ENCODE peak calls at places on chromosomes 5 and 9, in eight cellular contexts. N is GM20000; V is GM10248; H is CD4-positive, alpha-beta T cell; G is choroid plexus epithelial cell; I is neural crest cell; C is uterus; Q is foreskin fibroblast. L is an unnamed sample.
A peak's percentile ranks its signal among the peaks of the same experiment; 100 is the strongest.

GRCh38 chr9:130770679-130771442 is 64.2 kb upstream of the ABL1 start:
- DNase-seq in N (peak; percentile 55), V (peak; percentile 50), H (no peak), G (peak; percentile 87), I (no peak), C (no peak), Q (peak; percentile 56), L (no peak)

GRCh38 chr5:142597546-142598337 is 88.1 kb downstream of the FGF1 start:
- DNase-seq in N (no peak), V (no peak), H (no peak), G (peak; percentile 80), I (no peak), C (no peak), Q (peak; percentile 89), L (no peak)

GRCh38 chr5:82234880-82235279 is 43.3 kb downstream of the RPS23 start:
- DNase-seq in N (no peak), V (no peak), H (no peak), G (no peak), I (no peak), C (no peak), Q (no peak), L (no peak)

GRCh38 chr9:72271617-72272478 is 93.2 kb downstream of the ZFAND5 start:
- DNase-seq in N (peak; percentile 59), V (peak; percentile 71), H (peak; percentile 40), G (peak; percentile 77), I (peak; percentile 61), C (peak; percentile 21), Q (peak; percentile 41), L (peak; percentile 62)

GRCh38 chr5:390571-391491 is 52.1 kb upstream of the EXOC3 start:
- DNase-seq in N (peak; percentile 58), V (peak; percentile 26), H (no peak), G (no peak), I (no peak), C (peak; percentile 6), Q (no peak), L (no peak)

GRCh38 chr9:5388026-5388806 is 48.5 kb upstream of the RLN1 start:
- DNase-seq in N (no peak), V (no peak), H (no peak), G (peak; percentile 75), I (no peak), C (no peak), Q (peak; percentile 14), L (no peak)

GRCh38 chr5:164094321-164094720 is 588.9 kb downstream of the MAT2B start:
- DNase-seq in N (no peak), V (no peak), H (no peak), G (no peak), I (no peak), C (no peak), Q (no peak), L (no peak)

GRCh38 chr5:54091416-54092130 is 218.8 kb downstream of the ARL15 start:
- DNase-seq in N (no peak), V (no peak), H (no peak), G (no peak), I (no peak), C (no peak), Q (no peak), L (no peak)

GRCh38 chr9:131402073-131402472 is 8.2 kb downstream of the PRRC2B start:
- DNase-seq in N (no peak), V (no peak), H (no peak), G (no peak), I (no peak), C (no peak), Q (peak; percentile 67), L (no peak)

GRCh38 chr9:21715408-21715807 is 87.0 kb upstream of the MTAP start:
- DNase-seq in N (no peak), V (no peak), H (no peak), G (peak; percentile 11), I (no peak), C (no peak), Q (no peak), L (no peak)

GRCh38 chr9:95857896-95858295 is 17.6 kb upstream of the ERCC6L2 start:
- DNase-seq in N (peak; percentile 19), V (peak; percentile 24), H (no peak), G (no peak), I (no peak), C (no peak), Q (no peak), L (no peak)

GRCh38 chr5:74255692-74256091 is 384.8 kb downstream of the ENC1 start:
- DNase-seq in N (no peak), V (no peak), H (no peak), G (no peak), I (no peak), C (no peak), Q (no peak), L (no peak)

GRCh38 chr5:31194892-31195291 is 1.4 kb downstream of the CDH6 start:
- DNase-seq in N (no peak), V (no peak), H (no peak), G (no peak), I (no peak), C (no peak), Q (no peak), L (no peak)

DNA sequence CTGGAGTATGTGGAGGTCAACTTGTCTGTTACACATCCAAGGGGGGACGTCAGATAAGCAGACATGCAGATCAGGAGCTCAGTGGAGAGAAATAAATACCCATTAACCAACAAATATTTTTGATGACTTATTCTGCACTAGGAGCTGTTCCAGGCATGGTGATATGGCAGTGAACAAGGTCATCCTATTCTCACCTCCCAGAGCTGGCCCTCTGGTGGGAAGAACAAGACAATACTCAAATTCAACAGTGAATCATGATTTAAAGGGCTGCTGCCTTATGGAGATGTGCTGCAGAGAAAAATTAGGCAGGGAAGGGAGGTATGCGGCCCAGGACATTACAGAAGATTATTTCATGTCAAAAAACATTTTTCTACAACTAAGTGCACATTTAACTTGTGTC is 36.5 kb downstream of the SYK start:
- DNase-seq in N (no peak), V (no peak), H (no peak), G (peak; percentile 1), I (no peak), C (no peak), Q (no peak), L (no peak)
- TF ChIP-seq CTCF in N (no peak), V (peak; percentile 18), H (no peak), G (no peak), I (peak; percentile 33), C (no peak), Q (no peak), L (no peak)

GRCh38 chr5:120473332-120473731 is 9.2 kb downstream of the PRR16 start:
- DNase-seq in N (no peak), V (no peak), H (no peak), G (peak; percentile 17), I (no peak), C (no peak), Q (no peak), L (no peak)
- TF ChIP-seq CTCF in N (no peak), V (no peak), H (no peak), G (peak; percentile 11), I (no peak), C (no peak), Q (no peak), L (no peak)

GRCh38 chr5:106269252-106269843 is 1401.4 kb downstream of the EFNA5 start:
- DNase-seq in N (no peak), V (no peak), H (no peak), G (peak; percentile 77), I (no peak), C (no peak), Q (peak; percentile 25), L (no peak)
- TF ChIP-seq CTCF in N (no peak), V (peak; percentile 21), H (no peak), G (peak; percentile 75), I (peak; percentile 63), C (no peak), Q (peak; percentile 67), L (no peak)

GRCh38 chr5:157686841-157687554 is 15.7 kb downstream of the C5orf52 start:
- DNase-seq in N (no peak), V (no peak), H (no peak), G (no peak), I (no peak), C (no peak), Q (no peak), L (no peak)

GRCh38 chr5:157690690-157691433 is 19.5 kb downstream of the C5orf52 start:
- DNase-seq in N (no peak), V (no peak), H (no peak), G (no peak), I (no peak), C (no peak), Q (no peak), L (no peak)

DNA sequence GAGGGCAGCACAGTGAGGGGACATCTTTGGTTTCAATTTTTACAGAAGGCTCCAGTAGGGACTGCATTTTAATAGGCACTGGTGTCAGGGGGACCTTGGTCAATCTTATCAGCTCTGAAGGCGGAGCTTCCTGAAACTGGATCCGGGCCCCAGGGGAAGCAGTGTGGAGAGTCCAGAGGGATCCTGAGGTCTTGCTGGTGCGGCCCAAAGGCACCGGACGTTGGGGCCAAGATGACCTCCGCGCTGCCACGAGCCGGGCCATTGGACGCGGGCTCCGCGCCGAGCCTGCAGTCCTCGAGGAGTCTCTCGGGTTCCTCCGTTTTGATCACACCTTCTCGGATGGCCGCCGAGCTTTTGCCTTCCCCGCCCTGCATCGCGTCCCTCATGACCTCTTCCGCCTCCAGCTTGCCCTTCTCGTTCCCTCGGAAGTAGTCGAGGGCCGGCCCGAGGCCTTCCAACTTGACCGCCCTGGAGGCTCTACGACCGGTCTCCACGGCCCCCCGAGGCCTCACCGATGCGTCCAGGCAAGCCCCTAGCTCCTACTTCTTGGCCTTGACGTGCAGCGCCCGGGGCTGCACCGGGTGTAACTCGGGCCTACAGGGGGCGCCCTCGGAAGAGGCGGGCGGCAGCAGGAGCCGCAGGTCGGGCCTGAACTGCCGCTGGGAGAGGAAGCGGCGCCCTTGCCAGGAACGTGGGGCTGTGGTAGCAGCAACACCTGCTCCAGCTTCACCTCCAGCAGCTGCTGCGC is 18.8 kb downstream of the C5orf52 start:
- DNase-seq in N (no peak), V (peak; percentile 42), H (no peak), G (peak; percentile 7), I (no peak), C (no peak), Q (no peak), L (no peak)
- TF ChIP-seq CTCF in N (no peak), V (no peak), H (no peak), G (peak; percentile 39), I (no peak), C (no peak), Q (peak; percentile 4), L (no peak)

DNA sequence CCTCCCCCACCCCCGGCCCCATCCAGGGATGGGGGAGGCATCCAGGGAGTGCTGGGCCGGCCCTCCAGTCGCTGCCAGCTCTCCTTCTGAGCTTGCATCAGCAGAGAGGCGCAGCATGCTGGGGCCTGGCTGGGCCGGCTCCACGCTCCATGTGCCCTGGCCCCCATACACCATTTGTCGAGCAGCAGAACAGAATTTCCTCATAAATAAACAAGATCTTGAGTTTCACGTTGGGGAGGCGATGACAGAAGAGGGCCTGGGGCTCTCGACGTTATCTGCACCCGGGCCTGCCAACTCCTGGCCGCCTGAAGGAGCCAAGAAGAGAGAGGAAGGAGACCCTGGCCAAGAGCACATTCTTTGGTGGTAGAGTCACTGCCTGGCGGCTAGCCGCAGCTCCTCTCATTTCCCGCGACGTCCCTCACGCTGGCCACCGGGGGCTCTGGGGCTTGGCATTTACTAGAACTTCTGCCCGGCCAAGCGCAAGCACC is 177.0 kb downstream of the FGF18 start:
- DNase-seq in N (no peak), V (no peak), H (no peak), G (peak; percentile 91), I (no peak), C (no peak), Q (peak; percentile 63), L (peak; percentile 82)
- TF ChIP-seq CTCF in N (no peak), V (no peak), H (no peak), G (peak; percentile 21), I (no peak), C (no peak), Q (no peak), L (no peak)

L was measured in lung.